ENCODE peak calls at places on chromosomes 6 and 20, in seven cellular contexts. One of them, this sample, is unnamed.

GRCh38 chr6:78910611-78911134 is 43.3 kb downstream of the IRAK1BP1 start:
- DNase-seq in trophoblast cell: peak
- DNase-seq in neuronal stem cell: peak
- DNase-seq in mesendoderm: peak
- DNase-seq in mesenchymal stem cell: peak
- DNase-seq in H1: peak
- DNase-seq in IMR-90: no peak
- DNase-seq in this sample: peak

GRCh38 chr6:88445188-88445958 is 279.2 kb upstream of the CNR1 start:
- DNase-seq in IMR-90: no peak
- DNase-seq in trophoblast cell: no peak
- DNase-seq in neuronal stem cell: no peak
- DNase-seq in mesendoderm: no peak
- DNase-seq in H1: no peak
- DNase-seq in mesenchymal stem cell: no peak
- DNase-seq in this sample: no peak

GRCh38 chr20:32421290-32421689 is 63.2 kb downstream of the ASXL1 start:
- DNase-seq in mesendoderm: no peak
- DNase-seq in IMR-90: no peak
- DNase-seq in neuronal stem cell: no peak
- DNase-seq in H1: no peak
- DNase-seq in trophoblast cell: no peak
- DNase-seq in mesenchymal stem cell: no peak
- DNase-seq in this sample: no peak

GRCh38 chr6:139753198-139753861 is 378.9 kb upstream of the CITED2 start:
- DNase-seq in IMR-90: peak
- DNase-seq in trophoblast cell: peak
- DNase-seq in mesendoderm: peak
- DNase-seq in neuronal stem cell: no peak
- DNase-seq in mesenchymal stem cell: peak
- DNase-seq in H1: no peak
- DNase-seq in this sample: no peak

GRCh38 chr6:12291785-12292604 is 1.8 kb downstream of the EDN1 start:
- DNase-seq in trophoblast cell: peak
- DNase-seq in neuronal stem cell: peak
- DNase-seq in IMR-90: peak
- DNase-seq in mesenchymal stem cell: peak
- DNase-seq in mesendoderm: peak
- DNase-seq in H1: peak
- DNase-seq in this sample: peak

GRCh38 chr6:3848380-3848779 is 793 bp upstream of the FAM50B start:
- DNase-seq in mesenchymal stem cell: peak
- DNase-seq in H1: no peak
- DNase-seq in trophoblast cell: peak
- DNase-seq in neuronal stem cell: peak
- DNase-seq in mesendoderm: no peak
- DNase-seq in IMR-90: no peak
- DNase-seq in this sample: no peak

GRCh38 chr20:63740501-63741353 is 1.2 kb downstream of the SLC2A4RG start:
- DNase-seq in mesenchymal stem cell: peak
- DNase-seq in mesendoderm: peak
- DNase-seq in IMR-90: peak
- DNase-seq in trophoblast cell: peak
- DNase-seq in H1: peak
- DNase-seq in neuronal stem cell: peak
- DNase-seq in this sample: peak

GRCh38 chr6:164106345-164106769 is 691.8 kb downstream of the QKI start:
- DNase-seq in trophoblast cell: peak
- DNase-seq in H1: peak
- DNase-seq in IMR-90: no peak
- DNase-seq in mesendoderm: peak
- DNase-seq in neuronal stem cell: no peak
- DNase-seq in mesenchymal stem cell: no peak
- DNase-seq in this sample: peak

GRCh38 chr20:5621305-5621704 is 128.9 kb upstream of the SHLD1 start:
- DNase-seq in neuronal stem cell: no peak
- DNase-seq in H1: no peak
- DNase-seq in mesendoderm: no peak
- DNase-seq in IMR-90: no peak
- DNase-seq in trophoblast cell: no peak
- DNase-seq in mesenchymal stem cell: no peak
- DNase-seq in this sample: no peak

GRCh38 chr6:87723727-87724078 is 21.7 kb upstream of the AKIRIN2 start:
- DNase-seq in neuronal stem cell: no peak
- DNase-seq in mesenchymal stem cell: no peak
- DNase-seq in H1: no peak
- DNase-seq in IMR-90: no peak
- DNase-seq in mesendoderm: peak
- DNase-seq in trophoblast cell: no peak
- DNase-seq in this sample: no peak

GRCh38 chr6:38646166-38646565 is 6.4 kb upstream of the BTBD9 start:
- DNase-seq in mesendoderm: peak
- DNase-seq in trophoblast cell: no peak
- DNase-seq in neuronal stem cell: no peak
- DNase-seq in IMR-90: peak
- DNase-seq in H1: no peak
- DNase-seq in mesenchymal stem cell: no peak
- DNase-seq in this sample: no peak

GRCh38 chr20:57175397-57176010 is 90.9 kb downstream of the BMP7 start:
- DNase-seq in trophoblast cell: no peak
- DNase-seq in neuronal stem cell: no peak
- DNase-seq in mesendoderm: no peak
- DNase-seq in H1: no peak
- DNase-seq in IMR-90: no peak
- DNase-seq in mesenchymal stem cell: peak
- DNase-seq in this sample: no peak

GRCh38 chr20:35939264-35939663 is 15.0 kb downstream of the SCAND1 start:
- DNase-seq in H1: no peak
- DNase-seq in trophoblast cell: no peak
- DNase-seq in mesendoderm: no peak
- DNase-seq in neuronal stem cell: no peak
- DNase-seq in IMR-90: peak
- DNase-seq in mesenchymal stem cell: no peak
- DNase-seq in this sample: no peak

GRCh38 chr6:41935190-41935569 is 6.4 kb downstream of the CCND3 start:
- DNase-seq in H1: no peak
- DNase-seq in trophoblast cell: no peak
- DNase-seq in IMR-90: no peak
- DNase-seq in mesenchymal stem cell: no peak
- DNase-seq in neuronal stem cell: no peak
- DNase-seq in mesendoderm: no peak
- DNase-seq in this sample: no peak

GRCh38 chr20:26218301-26218700 is 521.6 kb upstream of the ZNF337 start:
- DNase-seq in H1: no peak
- DNase-seq in neuronal stem cell: no peak
- DNase-seq in mesendoderm: no peak
- DNase-seq in mesenchymal stem cell: no peak
- DNase-seq in trophoblast cell: no peak
- DNase-seq in IMR-90: peak
- DNase-seq in this sample: no peak

GRCh38 chr6:79436232-79436631 is 101.0 kb downstream of the LCA5 start:
- DNase-seq in IMR-90: no peak
- DNase-seq in neuronal stem cell: no peak
- DNase-seq in H1: no peak
- DNase-seq in mesendoderm: no peak
- DNase-seq in mesenchymal stem cell: no peak
- DNase-seq in trophoblast cell: peak
- DNase-seq in this sample: no peak

GRCh38 chr6:72425003-72425681 is 196.7 kb upstream of the KCNQ5 start:
- DNase-seq in neuronal stem cell: no peak
- DNase-seq in H1: no peak
- DNase-seq in mesendoderm: no peak
- DNase-seq in mesenchymal stem cell: peak
- DNase-seq in trophoblast cell: peak
- DNase-seq in IMR-90: peak
- DNase-seq in this sample: no peak

GRCh38 chr6:149484733-149485700 is at the start of gene ZC3H12D:
- DNase-seq in neuronal stem cell: no peak
- DNase-seq in mesenchymal stem cell: peak
- DNase-seq in mesendoderm: peak
- DNase-seq in trophoblast cell: peak
- DNase-seq in H1: no peak
- DNase-seq in IMR-90: peak
- DNase-seq in this sample: peak

GRCh38 chr6:31582230-31582601 is at the start of gene LTB:
- DNase-seq in IMR-90: no peak
- DNase-seq in mesenchymal stem cell: no peak
- DNase-seq in H1: no peak
- DNase-seq in trophoblast cell: no peak
- DNase-seq in mesendoderm: no peak
- DNase-seq in neuronal stem cell: no peak
- DNase-seq in this sample: no peak

GRCh38 chr6:8335371-8335770 is 100.0 kb downstream of the SLC35B3 start:
- DNase-seq in IMR-90: no peak
- DNase-seq in mesendoderm: no peak
- DNase-seq in neuronal stem cell: no peak
- DNase-seq in H1: no peak
- DNase-seq in trophoblast cell: peak
- DNase-seq in mesenchymal stem cell: no peak
- DNase-seq in this sample: no peak

DNA sequence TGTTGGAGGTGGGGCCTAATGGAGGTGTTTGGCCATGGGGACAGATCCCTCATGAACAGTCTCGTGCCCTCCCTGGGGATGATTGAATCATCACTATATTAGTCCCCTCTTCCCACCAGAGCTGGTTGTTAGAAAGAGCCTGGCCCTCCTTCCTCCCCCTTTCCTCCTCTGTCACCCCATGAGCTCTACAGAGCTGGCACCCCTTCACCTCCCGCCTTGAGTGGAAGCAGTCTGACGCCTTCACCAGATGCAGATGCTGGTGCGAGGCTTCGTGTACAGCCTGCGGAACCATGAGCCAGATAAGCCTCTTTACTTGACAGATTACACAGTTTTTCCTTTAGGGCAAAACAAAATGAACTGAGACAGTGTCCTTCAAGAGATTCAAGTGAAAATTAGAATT is 74.4 kb upstream of the RIPOR2 start:
- DNase-seq in mesendoderm: no peak
- DNase-seq in IMR-90: no peak
- DNase-seq in trophoblast cell: peak
- DNase-seq in mesenchymal stem cell: no peak
- DNase-seq in neuronal stem cell: no peak
- DNase-seq in H1: no peak
- DNase-seq in this sample: no peak
- H2BK5ac ChIP-seq in mesendoderm: no peak
- H2BK5ac ChIP-seq in IMR-90: peak
- H2BK5ac ChIP-seq in trophoblast cell: no peak
- H2BK5ac ChIP-seq in mesenchymal stem cell: no peak
- H2BK5ac ChIP-seq in neuronal stem cell: no peak
- H2BK5ac ChIP-seq in H1: no peak
- H2BK5ac ChIP-seq in this sample: no peak

GRCh38 chr6:25547797-25548196 is 104.2 kb upstream of the SCGN start:
- DNase-seq in H1: no peak
- DNase-seq in IMR-90: no peak
- DNase-seq in mesenchymal stem cell: no peak
- DNase-seq in trophoblast cell: no peak
- DNase-seq in mesendoderm: no peak
- DNase-seq in neuronal stem cell: no peak
- DNase-seq in this sample: no peak
- H3K23ac ChIP-seq in H1: no peak
- H3K23ac ChIP-seq in IMR-90: no peak
- H3K23ac ChIP-seq in mesenchymal stem cell: no peak
- H3K23ac ChIP-seq in trophoblast cell: no peak
- H3K23ac ChIP-seq in mesendoderm: no peak
- H3K23ac ChIP-seq in neuronal stem cell: no peak
- H3K23ac ChIP-seq in this sample: no peak

GRCh38 chr20:20393207-20393606 is 25.3 kb downstream of the INSM1 start:
- DNase-seq in mesenchymal stem cell: peak
- DNase-seq in H1: no peak
- DNase-seq in neuronal stem cell: no peak
- DNase-seq in trophoblast cell: peak
- DNase-seq in mesendoderm: no peak
- DNase-seq in IMR-90: peak
- DNase-seq in this sample: no peak
- H2BK5ac ChIP-seq in mesenchymal stem cell: no peak
- H2BK5ac ChIP-seq in H1: no peak
- H2BK5ac ChIP-seq in neuronal stem cell: no peak
- H2BK5ac ChIP-seq in trophoblast cell: no peak
- H2BK5ac ChIP-seq in mesendoderm: no peak
- H2BK5ac ChIP-seq in IMR-90: peak
- H2BK5ac ChIP-seq in this sample: no peak

GRCh38 chr6:123808556-123808955 is 4.9 kb downstream of the NKAIN2 start:
- DNase-seq in trophoblast cell: peak
- DNase-seq in neuronal stem cell: no peak
- DNase-seq in mesenchymal stem cell: no peak
- DNase-seq in IMR-90: no peak
- DNase-seq in mesendoderm: no peak
- DNase-seq in H1: no peak
- DNase-seq in this sample: no peak
- H3K23ac ChIP-seq in trophoblast cell: no peak
- H3K23ac ChIP-seq in neuronal stem cell: no peak
- H3K23ac ChIP-seq in mesenchymal stem cell: no peak
- H3K23ac ChIP-seq in IMR-90: no peak
- H3K23ac ChIP-seq in mesendoderm: no peak
- H3K23ac ChIP-seq in H1: no peak
- H3K23ac ChIP-seq in this sample: no peak

DNA sequence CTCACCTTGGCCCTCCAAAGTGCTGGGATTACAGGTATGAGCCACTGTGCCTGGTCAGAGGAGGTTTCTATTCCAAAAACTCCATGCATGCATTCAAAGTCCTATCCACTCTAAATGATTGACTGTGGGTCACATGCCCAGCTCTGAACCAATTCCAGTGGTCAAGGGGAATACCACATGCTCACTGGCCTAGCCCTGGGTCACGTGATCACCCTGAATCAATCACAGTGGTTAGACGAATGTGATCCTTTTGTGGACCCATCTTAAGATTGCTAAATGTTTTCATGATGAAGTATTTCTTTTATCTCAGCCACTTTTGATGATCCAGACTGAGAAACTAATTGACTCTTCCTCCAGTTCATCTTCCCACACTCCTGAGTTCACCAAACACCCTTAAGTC is 475.8 kb downstream of the PREX1 start:
- DNase-seq in mesendoderm: no peak
- DNase-seq in IMR-90: no peak
- DNase-seq in mesenchymal stem cell: no peak
- DNase-seq in trophoblast cell: no peak
- DNase-seq in neuronal stem cell: no peak
- DNase-seq in H1: no peak
- DNase-seq in this sample: no peak
- H2BK5ac ChIP-seq in mesendoderm: no peak
- H2BK5ac ChIP-seq in IMR-90: no peak
- H2BK5ac ChIP-seq in mesenchymal stem cell: no peak
- H2BK5ac ChIP-seq in trophoblast cell: no peak
- H2BK5ac ChIP-seq in neuronal stem cell: no peak
- H2BK5ac ChIP-seq in H1: no peak
- H2BK5ac ChIP-seq in this sample: no peak